ENCODE peak calls at places on chromosomes 7 and 10, in five cellular contexts. One of them, this sample, is unnamed.

GRCh38 chr10:35416628-35417625 is 80.6 kb downstream of the CCNY start:
- DNase-seq in psoas muscle: no peak
- DNase-seq in Karpas-422: no peak
- DNase-seq in heart left ventricle: no peak
- DNase-seq in GM23248: no peak
- DNase-seq in this sample: no peak

GRCh38 chr10:118870467-118871243 is 115.9 kb upstream of the CACUL1 start:
- DNase-seq in GM23248: peak; percentile 81
- DNase-seq in heart left ventricle: peak; percentile 19
- DNase-seq in Karpas-422: no peak
- DNase-seq in psoas muscle: no peak
- DNase-seq in this sample: peak; percentile 86

GRCh38 chr7:44431091-44431608 is 59.3 kb downstream of the NUDCD3 start:
- DNase-seq in heart left ventricle: no peak
- DNase-seq in psoas muscle: no peak
- DNase-seq in GM23248: no peak
- DNase-seq in Karpas-422: peak; percentile 76
- DNase-seq in this sample: no peak

GRCh38 chr7:140284062-140284461 is 107.3 kb upstream of the KDM7A start:
- DNase-seq in Karpas-422: no peak
- DNase-seq in GM23248: no peak
- DNase-seq in psoas muscle: no peak
- DNase-seq in heart left ventricle: no peak
- DNase-seq in this sample: no peak

GRCh38 chr10:87635498-87636312 is 24.0 kb upstream of the PAPSS2 start:
- DNase-seq in psoas muscle: no peak
- DNase-seq in heart left ventricle: no peak
- DNase-seq in GM23248: peak; percentile 72
- DNase-seq in Karpas-422: no peak
- DNase-seq in this sample: peak; percentile 43

GRCh38 chr7:19369182-19369581 is 224.0 kb upstream of the FERD3L start:
- DNase-seq in heart left ventricle: no peak
- DNase-seq in GM23248: no peak
- DNase-seq in psoas muscle: no peak
- DNase-seq in Karpas-422: no peak
- DNase-seq in this sample: no peak

GRCh38 chr7:44987996-44988395 is 9.2 kb upstream of the MYO1G start:
- DNase-seq in GM23248: no peak
- DNase-seq in psoas muscle: no peak
- DNase-seq in heart left ventricle: no peak
- DNase-seq in Karpas-422: no peak
- DNase-seq in this sample: no peak

GRCh38 chr10:87596351-87596750 is 63.3 kb upstream of the PAPSS2 start:
- DNase-seq in psoas muscle: no peak
- DNase-seq in Karpas-422: no peak
- DNase-seq in GM23248: no peak
- DNase-seq in heart left ventricle: no peak
- DNase-seq in this sample: no peak

GRCh38 chr10:79262131-79262530 is 85.1 kb upstream of the PPIF start:
- DNase-seq in GM23248: no peak
- DNase-seq in Karpas-422: peak; percentile 70
- DNase-seq in heart left ventricle: no peak
- DNase-seq in psoas muscle: no peak
- DNase-seq in this sample: no peak

GRCh38 chr7:40598915-40599314 is 464.1 kb downstream of the SUGCT start:
- DNase-seq in psoas muscle: no peak
- DNase-seq in GM23248: no peak
- DNase-seq in heart left ventricle: no peak
- DNase-seq in Karpas-422: no peak
- DNase-seq in this sample: no peak

GRCh38 chr7:45073843-45074737 is 14.7 kb downstream of the NACAD start:
- DNase-seq in Karpas-422: no peak
- DNase-seq in heart left ventricle: no peak
- DNase-seq in GM23248: no peak
- DNase-seq in psoas muscle: no peak
- DNase-seq in this sample: no peak

GRCh38 chr10:31952066-31952465 is 23.4 kb upstream of the ARHGAP12 start:
- DNase-seq in Karpas-422: no peak
- DNase-seq in GM23248: no peak
- DNase-seq in psoas muscle: no peak
- DNase-seq in heart left ventricle: no peak
- DNase-seq in this sample: no peak

GRCh38 chr7:96447109-96447645 is 125.3 kb upstream of the SLC25A13 start:
- DNase-seq in GM23248: no peak
- DNase-seq in heart left ventricle: no peak
- DNase-seq in Karpas-422: no peak
- DNase-seq in psoas muscle: no peak
- DNase-seq in this sample: no peak

GRCh38 chr7:91940171-91940570 is 491 bp upstream of the AKAP9 start:
- DNase-seq in GM23248: peak; percentile 55
- DNase-seq in psoas muscle: no peak
- DNase-seq in heart left ventricle: peak; percentile 20
- DNase-seq in Karpas-422: peak; percentile 68
- DNase-seq in this sample: no peak

GRCh38 chr7:3109516-3109915 is 65.8 kb upstream of the CARD11 start:
- DNase-seq in Karpas-422: no peak
- DNase-seq in heart left ventricle: no peak
- DNase-seq in GM23248: no peak
- DNase-seq in psoas muscle: no peak
- DNase-seq in this sample: no peak

GRCh38 chr7:151083071-151083823 is at the start of gene TMUB1:
- DNase-seq in GM23248: peak; percentile 82
- DNase-seq in heart left ventricle: peak; percentile 80
- DNase-seq in psoas muscle: peak; percentile 86
- DNase-seq in Karpas-422: peak; percentile 92
- DNase-seq in this sample: peak; percentile 70

GRCh38 chr7:151679073-151679708 is 159.5 kb upstream of the RHEB start:
- DNase-seq in heart left ventricle: no peak
- DNase-seq in Karpas-422: no peak
- DNase-seq in psoas muscle: no peak
- DNase-seq in GM23248: no peak
- DNase-seq in this sample: no peak

DNA sequence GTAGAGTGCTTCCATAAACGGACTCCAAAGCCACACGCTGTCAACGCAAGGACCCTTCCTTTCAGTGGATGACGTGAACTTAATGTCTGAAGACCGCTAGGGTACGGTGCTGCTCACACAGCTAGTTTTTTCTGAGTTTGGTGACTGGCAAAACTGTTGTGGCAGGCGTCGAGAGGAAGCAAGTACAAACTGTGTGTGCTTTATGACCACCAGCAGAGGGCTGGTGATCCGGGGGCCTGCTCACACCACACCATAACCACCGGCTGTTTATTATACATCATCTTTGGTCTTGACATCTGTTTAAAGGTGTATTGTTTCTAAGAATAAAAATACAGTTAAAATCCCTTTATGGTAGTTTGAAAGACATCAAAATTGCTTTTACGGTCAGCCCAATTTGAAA is 37.1 kb upstream of the ATP6V0A4 start:
- DNase-seq in heart left ventricle: no peak
- DNase-seq in GM23248: no peak
- DNase-seq in psoas muscle: no peak
- DNase-seq in Karpas-422: no peak
- DNase-seq in this sample: no peak
- H3K27me3 ChIP-seq in heart left ventricle: no peaks in the 10 kb centered on the region
- H3K27me3 ChIP-seq in GM23248: no peaks in the 10 kb centered on the region
- H3K27me3 ChIP-seq in psoas muscle: no peaks in the 10 kb centered on the region
- H3K27me3 ChIP-seq in Karpas-422: no peaks in the 10 kb centered on the region
- H3K27me3 ChIP-seq in this sample: no peaks in the 10 kb centered on the region

GRCh38 chr7:149856-150636 is 42.3 kb upstream of the FAM20C start:
- DNase-seq in psoas muscle: peak; percentile 79
- DNase-seq in GM23248: peak; percentile 52
- DNase-seq in Karpas-422: no peak
- DNase-seq in heart left ventricle: peak; percentile 58
- DNase-seq in this sample: peak; percentile 28
- H3K4me3 ChIP-seq in psoas muscle: peak overlapping the region; percentile 69
- H3K4me3 ChIP-seq in GM23248: peak overlapping the region; percentile 82
- H3K4me3 ChIP-seq in Karpas-422: no peak overlapping the region
- H3K4me3 ChIP-seq in heart left ventricle: peak overlapping the region; percentile 68
- H3K4me3 ChIP-seq in this sample: peak overlapping the region; percentile 72

GRCh38 chr7:157404002-157404401 is 67.2 kb downstream of the DNAJB6 start:
- DNase-seq in heart left ventricle: no peak
- DNase-seq in GM23248: no peak
- DNase-seq in Karpas-422: no peak
- DNase-seq in psoas muscle: no peak
- DNase-seq in this sample: no peak
- H3K36me3 ChIP-seq in heart left ventricle: no peaks in the 10 kb centered on the region
- H3K36me3 ChIP-seq in GM23248: peaks cover 4% of the 10 kb centered on the region
- H3K36me3 ChIP-seq in Karpas-422: no peaks in the 10 kb centered on the region
- H3K36me3 ChIP-seq in psoas muscle: no peaks in the 10 kb centered on the region
- H3K36me3 ChIP-seq in this sample: no peaks in the 10 kb centered on the region

DNA sequence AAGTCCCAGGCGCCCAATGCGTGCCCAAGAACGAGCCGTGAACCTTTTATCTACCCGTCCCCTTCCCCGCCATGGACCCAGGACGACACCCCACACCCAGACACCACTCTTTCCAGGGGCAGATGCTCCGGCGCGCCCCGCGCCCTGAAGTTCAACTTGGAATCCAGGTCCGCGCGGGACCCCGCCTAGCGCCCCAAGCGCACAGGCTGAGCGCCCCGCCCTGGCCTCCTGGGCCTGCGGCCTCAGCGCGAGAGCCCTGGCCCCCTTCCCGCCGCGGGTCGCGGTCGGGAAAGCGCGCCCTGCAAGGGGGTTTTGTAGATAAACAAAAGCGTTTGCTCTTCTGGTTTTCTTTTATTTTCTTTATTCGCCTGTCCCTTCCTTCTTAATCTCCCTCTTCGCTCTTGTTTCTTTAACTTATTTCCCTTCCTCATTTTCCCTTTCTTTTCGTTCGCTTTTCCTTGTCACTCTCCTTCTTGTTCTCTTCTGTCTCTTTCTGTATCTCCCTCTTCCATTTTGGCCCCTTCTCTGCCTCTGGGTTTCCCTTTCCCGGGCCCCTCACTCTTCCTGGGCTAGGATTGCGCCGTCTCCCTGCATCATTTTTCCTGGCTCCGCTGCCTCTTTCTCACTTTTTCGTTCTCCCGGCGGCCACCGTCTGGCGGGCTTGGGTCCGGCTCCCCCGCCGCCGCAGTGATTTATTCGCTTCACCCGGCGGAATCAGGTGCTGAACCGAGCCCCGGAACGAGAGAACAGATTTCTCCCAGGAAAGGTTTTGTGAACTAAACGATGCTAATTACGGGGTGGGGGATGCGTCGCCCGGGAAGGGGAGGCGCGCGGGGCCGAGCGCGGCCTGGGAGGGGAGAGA is 15.3 kb upstream of the PAX2 start:
- DNase-seq in psoas muscle: no peak
- DNase-seq in heart left ventricle: no peak
- DNase-seq in GM23248: no peak
- DNase-seq in Karpas-422: no peak
- DNase-seq in this sample: no peak
- H3K27me3 ChIP-seq in psoas muscle: peaks cover 5% of the 10 kb centered on the region
- H3K27me3 ChIP-seq in heart left ventricle: peaks cover 58% of the 10 kb centered on the region
- H3K27me3 ChIP-seq in GM23248: peaks cover 90% of the 10 kb centered on the region
- H3K27me3 ChIP-seq in Karpas-422: no peaks in the 10 kb centered on the region
- H3K27me3 ChIP-seq in this sample: peaks cover 18% of the 10 kb centered on the region

DNA sequence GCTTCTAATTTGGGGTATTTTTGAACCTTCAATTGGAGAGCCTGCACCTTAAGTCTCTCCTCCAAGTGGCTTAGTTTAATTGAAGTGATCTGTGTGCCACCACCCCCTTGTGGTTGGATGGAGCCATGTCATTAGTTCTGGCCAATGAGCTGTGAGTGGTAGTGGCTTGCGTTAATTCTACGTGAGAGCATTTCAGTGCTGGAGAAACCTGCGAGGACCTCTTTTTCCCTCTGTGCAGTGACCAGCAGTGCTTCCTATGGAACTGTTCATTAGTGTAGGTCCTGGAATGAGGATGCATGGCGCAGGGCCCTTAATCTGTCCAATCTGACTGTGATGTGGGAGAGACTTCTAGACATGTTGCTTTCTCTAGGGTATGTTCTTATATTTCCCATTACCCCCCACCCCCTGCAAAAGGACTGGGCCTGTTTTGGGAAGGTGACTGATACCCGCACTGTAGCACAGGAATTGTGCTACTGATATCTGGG is 3.8 kb downstream of the HILPDA start:
- DNase-seq in psoas muscle: peak; percentile 56
- DNase-seq in GM23248: peak; percentile 81
- DNase-seq in heart left ventricle: peak; percentile 65
- DNase-seq in Karpas-422: peak; percentile 89
- DNase-seq in this sample: peak; percentile 12
- H3K4me3 ChIP-seq in psoas muscle: no peak overlapping the region
- H3K4me3 ChIP-seq in GM23248: no peak overlapping the region
- H3K4me3 ChIP-seq in heart left ventricle: no peak overlapping the region
- H3K4me3 ChIP-seq in Karpas-422: no peak overlapping the region
- H3K4me3 ChIP-seq in this sample: no peak overlapping the region

GRCh38 chr10:73827346-73828089 is 16.1 kb upstream of the NDST2 start:
- DNase-seq in GM23248: peak; percentile 28
- DNase-seq in heart left ventricle: no peak
- DNase-seq in psoas muscle: no peak
- DNase-seq in Karpas-422: peak; percentile 19
- DNase-seq in this sample: peak; percentile 84
- H3K36me3 ChIP-seq in GM23248: no peaks in the 10 kb centered on the region
- H3K36me3 ChIP-seq in heart left ventricle: no peaks in the 10 kb centered on the region
- H3K36me3 ChIP-seq in psoas muscle: no peaks in the 10 kb centered on the region
- H3K36me3 ChIP-seq in Karpas-422: no peaks in the 10 kb centered on the region
- H3K36me3 ChIP-seq in this sample: peaks cover 23% of the 10 kb centered on the region

GRCh38 chr7:155950898-155951553 is 138.8 kb upstream of the SHH start:
- DNase-seq in heart left ventricle: no peak
- DNase-seq in GM23248: no peak
- DNase-seq in psoas muscle: no peak
- DNase-seq in Karpas-422: no peak
- DNase-seq in this sample: no peak
- H3K27me3 ChIP-seq in heart left ventricle: no peaks in the 10 kb centered on the region
- H3K27me3 ChIP-seq in GM23248: no peaks in the 10 kb centered on the region
- H3K27me3 ChIP-seq in psoas muscle: no peaks in the 10 kb centered on the region
- H3K27me3 ChIP-seq in Karpas-422: no peaks in the 10 kb centered on the region
- H3K27me3 ChIP-seq in this sample: no peaks in the 10 kb centered on the region

This sample was measured in MG63.